ENCODE peak calls at places on chromosomes 12 and 14, in four cellular contexts. Z is tibial artery, P is trophoblast cell, F is mammary epithelial cell. B is an unnamed sample.

GRCh38 chr14:23122086-23122485 is 3.0 kb upstream of the CEBPE start:
- DNase-seq in F (no peak), Z (no peak), P (no peak), B (no peak)

GRCh38 chr14:104297721-104298401 is 159.5 kb downstream of the KIF26A start:
- DNase-seq in P (no peak), F (no peak), Z (no peak), B (no peak)

GRCh38 chr14:91568626-91569025 is 58.5 kb upstream of the PPP4R3A start:
- DNase-seq in F (no peak), P (no peak), Z (no peak), B (no peak)

GRCh38 chr14:55099741-55100140 is 29.3 kb upstream of the LGALS3 start:
- DNase-seq in P (peak), Z (no peak), F (no peak), B (no peak)

GRCh38 chr14:99966030-99966429 is 99.2 kb upstream of the EVL start:
- DNase-seq in P (no peak), Z (no peak), F (no peak), B (no peak)

GRCh38 chr14:80587096-80587724 is 354.3 kb downstream of the CEP128 start:
- DNase-seq in P (peak), Z (no peak), F (peak), B (no peak)

GRCh38 chr14:103074699-103075341 is 9.2 kb upstream of the LBHD2 start:
- DNase-seq in P (peak), F (no peak), Z (peak), B (peak)

GRCh38 chr12:80937391-80938238 is at the start of gene LIN7A:
- DNase-seq in F (peak), P (peak), Z (peak), B (no peak)

GRCh38 chr14:28301179-28301578 is 465.4 kb upstream of the FOXG1 start:
- DNase-seq in P (no peak), F (no peak), Z (no peak), B (no peak)

GRCh38 chr12:53602176-53602942 is 23.8 kb downstream of the ATF7 start:
- DNase-seq in Z (no peak), P (no peak), F (no peak), B (no peak)
- H3K4me3 ChIP-seq in Z (no peak), P (no peak), F (no peak), B (no peak)

GRCh38 chr14:21192447-21192822 is 36.6 kb upstream of the OR5AU1 start:
- DNase-seq in F (no peak), P (no peak), Z (no peak), B (no peak)
- H3K4me3 ChIP-seq in F (no peak), P (no peak), Z (peak), B (no peak)

GRCh38 chr14:69231486-69231885 is 28.5 kb upstream of the GALNT16 start:
- DNase-seq in F (no peak), P (peak), Z (no peak), B (no peak)

GRCh38 chr14:69232388-69232787 is 27.6 kb upstream of the GALNT16 start:
- DNase-seq in P (no peak), F (no peak), Z (no peak), B (no peak)

GRCh38 chr14:69224946-69225345 is 33.6 kb downstream of the EXD2 start:
- DNase-seq in P (no peak), F (no peak), Z (no peak), B (no peak)

GRCh38 chr14:69226178-69226577 is 33.8 kb upstream of the GALNT16 start:
- DNase-seq in Z (no peak), F (no peak), P (no peak), B (no peak)

GRCh38 chr14:69226736-69227135 is 33.2 kb upstream of the GALNT16 start:
- DNase-seq in P (no peak), F (no peak), Z (no peak), B (no peak)
- H3K4me3 ChIP-seq in P (no peak), F (no peak), Z (no peak), B (no peak)

DNA sequence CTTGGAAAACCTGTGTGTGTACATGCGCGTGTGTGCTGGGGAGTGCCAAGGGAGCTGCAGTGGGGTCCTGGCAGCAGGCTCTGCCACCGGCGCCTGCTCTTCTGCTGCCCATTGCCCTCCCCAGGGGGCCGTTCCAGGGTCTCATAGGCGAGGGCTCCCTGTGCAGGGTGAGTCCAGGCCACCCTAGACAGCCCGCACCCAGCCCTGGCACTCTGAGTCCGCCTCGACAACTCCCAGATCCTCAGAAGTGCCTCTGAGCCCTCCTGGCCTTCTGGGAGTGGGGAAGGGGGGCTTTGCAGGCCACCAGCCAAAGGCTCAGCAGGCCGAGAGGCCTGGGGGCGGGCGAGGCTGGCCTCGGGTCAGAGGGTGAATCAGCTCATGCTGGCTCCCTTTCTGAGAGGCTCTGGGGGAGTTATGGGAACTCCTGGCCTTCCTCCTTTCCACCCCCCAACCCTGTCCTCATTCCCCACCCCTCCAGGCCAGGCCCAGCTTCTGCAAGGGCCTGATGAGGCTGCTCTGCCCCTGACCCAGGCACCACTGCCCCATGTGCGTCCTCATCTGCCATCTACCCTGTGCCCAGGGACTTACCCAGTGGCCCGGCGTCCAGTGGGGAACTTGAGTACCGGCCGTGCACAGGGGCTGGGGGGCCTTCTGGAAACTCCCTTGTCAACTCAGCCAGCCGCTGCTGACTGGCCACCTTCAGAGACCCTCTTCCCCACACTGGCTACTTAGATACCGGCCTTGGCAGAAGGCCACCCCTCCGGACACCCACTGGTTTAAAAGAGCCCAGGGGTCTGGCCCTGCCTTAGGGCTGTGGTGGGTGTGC is 2.1 kb upstream of the TEDC1 start:
- DNase-seq in F (no peak), P (no peak), Z (no peak), B (no peak)
- H3K4me3 ChIP-seq in F (no peak), P (no peak), Z (peak), B (peak)

DNA sequence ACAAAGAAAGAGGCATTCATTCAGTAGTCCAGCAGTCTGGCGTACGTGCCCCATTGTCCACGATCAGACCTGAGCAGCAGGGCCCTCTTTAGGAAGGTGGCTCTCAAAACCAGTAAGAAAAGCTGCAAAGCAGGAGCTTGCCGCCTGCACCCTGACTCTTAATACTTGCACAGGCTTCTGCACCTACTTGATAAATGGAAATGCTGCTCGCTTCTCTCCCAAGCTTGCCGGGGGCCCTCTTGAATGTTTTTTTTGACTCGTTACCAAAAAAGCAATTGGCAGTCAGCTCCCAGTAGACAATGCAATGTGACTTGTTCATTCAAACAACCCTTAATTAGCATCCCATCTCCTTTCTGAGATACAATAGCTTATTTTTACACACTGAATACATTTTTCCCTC is 27.2 kb upstream of the PTPRB start:
- DNase-seq in Z (no peak), F (no peak), P (no peak), B (no peak)
- H3K4me3 ChIP-seq in Z (no peak), F (no peak), P (no peak), B (no peak)

GRCh38 chr12:128818065-128819022 is 5.4 kb downstream of the SLC15A4 start:
- DNase-seq in F (peak), P (no peak), Z (no peak), B (no peak)
- H3K4me3 ChIP-seq in F (no peak), P (no peak), Z (no peak), B (no peak)

GRCh38 chr12:58957298-58957697 is 37.0 kb upstream of the LRIG3 start:
- DNase-seq in P (no peak), F (no peak), Z (no peak), B (no peak)

GRCh38 chr12:58954002-58954401 is 33.7 kb upstream of the LRIG3 start:
- DNase-seq in P (no peak), Z (no peak), F (no peak), B (no peak)

GRCh38 chr12:58959639-58960300 is 39.5 kb upstream of the LRIG3 start:
- DNase-seq in Z (no peak), F (no peak), P (no peak), B (no peak)

GRCh38 chr12:58950739-58951100 is 30.4 kb upstream of the LRIG3 start:
- DNase-seq in Z (no peak), P (no peak), F (no peak), B (no peak)

GRCh38 chr12:58955849-58956248 is 35.5 kb upstream of the LRIG3 start:
- DNase-seq in Z (no peak), F (no peak), P (no peak), B (no peak)
- H3K4me3 ChIP-seq in Z (no peak), F (no peak), P (no peak), B (no peak)

GRCh38 chr12:68595246-68595645 is 15.5 kb upstream of the RAP1B start:
- DNase-seq in P (no peak), F (no peak), Z (no peak), B (no peak)

GRCh38 chr12:68589194-68589593 is 21.5 kb upstream of the RAP1B start:
- DNase-seq in Z (no peak), F (no peak), P (peak), B (no peak)

GRCh38 chr12:68587448-68587873 is 23.2 kb upstream of the RAP1B start:
- DNase-seq in F (no peak), Z (no peak), P (no peak), B (no peak)

DNA sequence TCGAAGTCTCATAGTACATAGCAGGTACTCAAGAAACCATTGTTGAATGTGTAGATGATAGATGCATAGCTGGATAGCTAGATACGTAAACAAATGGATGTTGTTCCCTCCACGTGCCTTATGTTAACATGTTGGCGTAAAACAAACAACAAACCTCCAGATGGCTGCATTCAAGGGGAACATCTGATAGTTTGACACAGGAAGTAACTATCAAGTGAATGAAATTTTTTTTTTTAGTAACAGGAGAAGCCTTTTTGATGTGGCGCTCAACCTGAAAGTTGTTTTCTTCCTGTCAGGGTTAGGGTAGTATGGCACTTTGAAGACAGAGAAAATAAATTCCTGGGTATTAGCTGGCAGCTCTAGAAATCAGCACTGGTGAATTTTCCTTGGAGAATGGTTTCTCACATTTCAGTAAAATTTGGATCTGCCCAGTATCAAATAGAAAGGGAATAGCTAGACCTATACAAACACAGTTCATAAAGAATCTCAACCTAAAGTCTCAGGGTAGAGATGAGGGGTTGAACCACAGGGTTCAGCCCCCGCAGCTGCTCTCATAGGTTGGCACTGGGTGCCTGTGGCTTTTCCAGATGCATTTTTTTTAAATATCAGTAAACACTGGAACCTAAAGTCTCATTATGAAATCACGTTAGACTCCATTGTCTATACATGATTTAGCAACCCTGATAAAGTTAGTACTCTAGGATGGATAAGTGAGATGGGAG is 18.8 kb upstream of the RAP1B start:
- DNase-seq in Z (no peak), F (no peak), P (no peak), B (peak)
- H3K4me3 ChIP-seq in Z (no peak), F (no peak), P (no peak), B (no peak)